ENCODE peak calls at places on chromosomes 12 and 14, in nine cellular contexts. F is GM23248; Y is lower lobe of right lung; W is heart right ventricle; T is endothelial cell of umbilical vein; Q is spleen; I is naive thymus-derived CD4-positive, alpha-beta T cell; V is K562; Z is left ventricle myocardium inferior. D is an unnamed sample. For H3K4me1 and H3K36me3, the result is how much of the 10 kb centered on the place peaks cover.

GRCh38 chr12:95102916-95103671 is 29.7 kb upstream of the NR2C1 start:
- DNase-seq in F (peak), Y (no peak), W (no peak), T (peak), Q (no peak), I (no peak), V (no peak), Z (no peak), D (peak)

GRCh38 chr12:112900298-112901145 is 6.2 kb upstream of the OAS1 start:
- DNase-seq in F (peak), Y (no peak), W (no peak), T (peak), Q (no peak), I (peak), V (peak), Z (no peak), D (peak)

GRCh38 chr12:47207829-47208248 is 128.1 kb upstream of the AMIGO2 start:
- DNase-seq in F (no peak), Y (no peak), W (no peak), T (no peak), Q (no peak), I (peak), V (no peak), Z (no peak), D (no peak)

GRCh38 chr12:50925342-50925651 is 27.0 kb upstream of the HIGD1C start:
- DNase-seq in F (no peak), Y (no peak), W (no peak), T (no peak), Q (peak), I (no peak), V (no peak), Z (no peak), D (no peak)

GRCh38 chr14:101541063-101541462 is 20.2 kb upstream of the DIO3 start:
- DNase-seq in F (no peak), Y (no peak), W (no peak), T (no peak), Q (no peak), I (no peak), V (no peak), Z (no peak), D (no peak)

GRCh38 chr12:62803756-62804155 is 131.2 kb downstream of the PPM1H start:
- DNase-seq in F (no peak), Y (no peak), W (no peak), T (no peak), Q (no peak), I (no peak), V (no peak), Z (no peak), D (no peak)

GRCh38 chr14:105165761-105166485 is 2.7 kb downstream of the JAG2 start:
- DNase-seq in F (no peak), Y (no peak), W (no peak), T (no peak), Q (no peak), I (no peak), V (no peak), Z (no peak), D (no peak)

GRCh38 chr14:95701846-95702221 is 12.1 kb downstream of the TCL1A start:
- DNase-seq in F (no peak), Y (no peak), W (no peak), T (peak), Q (no peak), I (no peak), V (no peak), Z (no peak), D (peak)

GRCh38 chr12:83470749-83471148 is 784.0 kb downstream of the TMTC2 start:
- DNase-seq in F (no peak), Y (no peak), W (no peak), T (no peak), Q (no peak), I (no peak), V (no peak), Z (no peak), D (no peak)

GRCh38 chr12:9649532-9649940 is 20.0 kb upstream of the CLEC2D start:
- DNase-seq in F (no peak), Y (no peak), W (no peak), T (no peak), Q (peak), I (peak), V (no peak), Z (no peak), D (peak)

GRCh38 chr12:1531654-1532366 is 62.6 kb downstream of the FBXL14 start:
- DNase-seq in F (peak), Y (no peak), W (no peak), T (no peak), Q (no peak), I (no peak), V (no peak), Z (no peak), D (peak)

GRCh38 chr14:54223978-54224377 is 172.8 kb upstream of the CDKN3 start:
- DNase-seq in F (no peak), Y (no peak), W (no peak), T (no peak), Q (no peak), I (no peak), V (no peak), Z (no peak), D (no peak)

GRCh38 chr14:40123816-40124215 is 691.6 kb upstream of the FBXO33 start:
- DNase-seq in F (no peak), Y (no peak), W (no peak), T (no peak), Q (no peak), I (no peak), V (no peak), Z (no peak), D (no peak)

GRCh38 chr12:124392991-124393790 is 98.3 kb downstream of the RFLNA start:
- DNase-seq in F (peak), Y (peak), W (peak), T (peak), Q (peak), I (no peak), V (no peak), Z (peak), D (peak)

GRCh38 chr12:128387811-128388422 is 120.9 kb downstream of the TMEM132C start:
- DNase-seq in F (no peak), Y (peak), W (peak), T (no peak), Q (no peak), I (no peak), V (peak), Z (no peak), D (peak)

GRCh38 chr12:20339060-20339459 is 29.3 kb upstream of the PDE3A start:
- DNase-seq in F (peak), Y (no peak), W (no peak), T (no peak), Q (no peak), I (no peak), V (no peak), Z (no peak), D (peak)

GRCh38 chr14:32004300-32004699 is 72.8 kb upstream of the ARHGAP5 start:
- DNase-seq in F (peak), Y (no peak), W (no peak), T (no peak), Q (no peak), I (no peak), V (no peak), Z (no peak), D (no peak)

GRCh38 chr14:72907327-72907826 is 13.5 kb upstream of the DPF3 start:
- DNase-seq in F (no peak), Y (no peak), W (peak), T (no peak), Q (no peak), I (no peak), V (no peak), Z (no peak), D (no peak)

GRCh38 chr12:114355389-114356088 is 50.4 kb downstream of the TBX5 start:
- DNase-seq in F (peak), Y (no peak), W (peak), T (no peak), Q (no peak), I (no peak), V (no peak), Z (peak), D (no peak)

GRCh38 chr14:68285421-68286179 is 466.0 kb downstream of the RAD51B start:
- DNase-seq in F (peak), Y (peak), W (no peak), T (no peak), Q (peak), I (peak), V (no peak), Z (no peak), D (no peak)

GRCh38 chr14:21070610-21071224 is 613 bp downstream of the ARHGEF40 start:
- DNase-seq in F (peak), Y (no peak), W (peak), T (peak), Q (peak), I (no peak), V (peak), Z (peak), D (peak)

GRCh38 chr12:6821271-6821673 is 349 bp upstream of the GPR162 start:
- DNase-seq in F (peak), Y (peak), W (peak), T (peak), Q (no peak), I (peak), V (no peak), Z (peak), D (peak)

GRCh38 chr12:43937947-43938346 is 102.1 kb downstream of the TMEM117 start:
- DNase-seq in F (peak), Y (no peak), W (no peak), T (peak), Q (no peak), I (no peak), V (peak), Z (no peak), D (no peak)

GRCh38 chr14:72686832-72687231 is 207.1 kb downstream of the DPF3 start:
- DNase-seq in F (no peak), Y (no peak), W (no peak), T (no peak), Q (no peak), I (no peak), V (no peak), Z (no peak), D (no peak)

GRCh38 chr14:96051642-96052540 is 12.7 kb downstream of the C14orf132 start:
- DNase-seq in F (no peak), Y (no peak), W (no peak), T (no peak), Q (peak), I (peak), V (peak), Z (no peak), D (no peak)

GRCh38 chr12:111434680-111435338 is 29.1 kb downstream of the SH2B3 start:
- DNase-seq in F (peak), Y (no peak), W (peak), T (peak), Q (peak), I (peak), V (no peak), Z (peak), D (peak)

GRCh38 chr14:31340297-31341063 is 79.9 kb downstream of the HEATR5A start:
- DNase-seq in F (no peak), Y (no peak), W (no peak), T (no peak), Q (no peak), I (no peak), V (no peak), Z (no peak), D (no peak)

GRCh38 chr12:123488539-123489230 is 30.7 kb downstream of the SNRNP35 start:
- DNase-seq in F (no peak), Y (no peak), W (no peak), T (no peak), Q (no peak), I (no peak), V (no peak), Z (no peak), D (no peak)

GRCh38 chr12:121668750-121669524 is 517 bp downstream of the MORN3 start:
- DNase-seq in F (peak), Y (no peak), W (no peak), T (peak), Q (peak), I (peak), V (peak), Z (no peak), D (peak)

GRCh38 chr12:3241621-3242020 is 164.4 kb downstream of the TSPAN9 start:
- DNase-seq in F (no peak), Y (no peak), W (peak), T (no peak), Q (no peak), I (no peak), V (no peak), Z (peak), D (no peak)

GRCh38 chr12:89333564-89334252 is 18.6 kb downstream of the DUSP6 start:
- DNase-seq in F (no peak), Y (peak), W (peak), T (no peak), Q (no peak), I (no peak), V (no peak), Z (no peak), D (no peak)

GRCh38 chr14:44463386-44464004 is 43.6 kb downstream of the FSCB start:
- DNase-seq in F (no peak), Y (no peak), W (no peak), T (no peak), Q (no peak), I (no peak), V (no peak), Z (no peak), D (no peak)

GRCh38 chr14:21264025-21264801 is 5.0 kb downstream of the HNRNPC start:
- DNase-seq in F (peak), Y (no peak), W (no peak), T (peak), Q (no peak), I (no peak), V (no peak), Z (no peak), D (peak)

GRCh38 chr14:74935340-74935640 is 12.2 kb upstream of the RPS6KL1 start:
- DNase-seq in F (no peak), Y (no peak), W (no peak), T (peak), Q (peak), I (no peak), V (no peak), Z (peak), D (no peak)

GRCh38 chr14:91901449-91902250 is 34.3 kb upstream of the TC2N start:
- DNase-seq in F (no peak), Y (no peak), W (no peak), T (peak), Q (no peak), I (no peak), V (no peak), Z (peak), D (no peak)

GRCh38 chr14:63418020-63418419 is 99.3 kb upstream of the GPHB5 start:
- DNase-seq in F (no peak), Y (no peak), W (no peak), T (no peak), Q (no peak), I (no peak), V (no peak), Z (no peak), D (no peak)

GRCh38 chr12:627285-627684 is 36.0 kb downstream of the NINJ2 start:
- DNase-seq in F (no peak), Y (no peak), W (no peak), T (no peak), Q (no peak), I (no peak), V (no peak), Z (no peak), D (no peak)

GRCh38 chr14:89251066-89251465 is 166.0 kb downstream of the FOXN3 start:
- DNase-seq in F (peak), Y (no peak), W (no peak), T (no peak), Q (no peak), I (no peak), V (no peak), Z (no peak), D (peak)

DNA sequence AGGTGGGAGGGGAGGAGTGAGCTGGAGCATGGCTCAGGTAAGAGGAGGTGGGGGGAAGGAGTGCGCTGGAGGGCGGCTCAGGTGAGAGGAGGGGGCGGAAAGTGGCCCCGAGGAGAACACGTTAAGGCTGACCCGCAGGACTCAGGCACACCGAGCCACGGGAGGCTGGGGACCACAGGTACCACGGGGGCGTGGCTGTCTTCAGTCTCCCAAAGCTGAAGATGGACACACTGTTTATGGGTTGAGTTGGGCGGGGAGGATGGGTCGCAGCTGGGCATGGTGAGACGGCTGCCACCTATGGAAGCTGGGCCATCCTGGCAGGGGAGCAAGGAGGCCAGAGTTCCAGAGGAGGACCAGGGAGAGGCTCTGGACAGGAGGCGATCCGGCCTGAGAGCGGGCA is 23.5 kb downstream of the UBR7 start:
- DNase-seq in F (no peak), Y (no peak), W (no peak), T (no peak), Q (no peak), I (no peak), V (no peak), Z (no peak), D (no peak)
- H3K4me3 ChIP-seq in F (no peak), Y (no peak), W (no peak), T (no peak), Q (no peak), I (no peak), V (no peak), Z (peak), D (no peak)

DNA sequence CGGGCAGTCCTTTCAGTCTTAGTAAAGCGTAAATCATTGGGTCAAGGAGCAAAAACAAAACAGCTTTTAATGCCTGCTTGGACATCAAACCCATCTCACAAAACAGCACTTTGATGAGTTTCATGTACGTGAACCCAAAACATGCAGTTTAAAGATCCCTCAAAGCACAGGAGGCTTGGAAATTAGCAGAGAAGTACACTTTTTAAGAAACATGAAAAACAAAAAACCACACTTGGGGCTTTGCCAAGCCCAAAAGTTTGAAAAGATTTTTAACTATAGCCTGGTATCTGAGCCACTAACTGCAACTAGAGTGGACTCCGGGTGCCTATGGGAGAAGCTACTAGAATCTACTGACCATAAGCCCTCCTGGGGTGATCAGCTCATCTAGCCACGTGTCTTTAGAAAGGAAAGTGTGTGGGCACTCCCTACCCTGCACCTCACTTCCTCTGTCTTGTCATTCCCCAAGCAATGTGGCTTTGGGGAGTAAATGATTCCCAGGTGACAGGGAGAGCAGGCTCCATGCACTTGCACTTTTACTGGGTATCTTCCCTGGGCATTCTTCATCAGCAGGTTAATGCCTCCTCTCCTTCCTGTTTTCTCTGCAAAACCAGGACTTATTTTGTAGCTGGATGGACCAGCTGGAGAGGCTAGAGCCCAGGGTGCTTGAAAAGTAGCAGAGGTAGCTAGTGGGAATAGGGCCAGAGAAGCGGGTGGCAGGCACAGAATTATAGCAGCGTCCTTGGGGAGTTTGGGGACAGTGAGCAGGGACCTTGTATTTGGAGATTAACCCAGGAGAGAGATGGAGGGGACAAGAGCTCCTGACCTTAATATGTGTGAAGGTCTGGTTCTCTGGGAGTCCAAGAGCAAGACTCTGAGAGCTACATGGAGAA is 339.3 kb downstream of the BCL11B start:
- DNase-seq in F (no peak), Y (no peak), W (no peak), T (no peak), Q (peak), I (peak), V (no peak), Z (no peak), D (no peak)
- H3K4me1 ChIP-seq in F (under half), Y (under half), W (under half), T (under half), Q (under half), I (half or more), V (under half), Z (under half), D (under half)

GRCh38 chr12:81468206-81468605 is 290.9 kb downstream of the PPFIA2 start:
- DNase-seq in F (peak), Y (no peak), W (no peak), T (no peak), Q (no peak), I (no peak), V (no peak), Z (no peak), D (peak)

GRCh38 chr12:81465881-81466280 is 293.3 kb downstream of the PPFIA2 start:
- DNase-seq in F (no peak), Y (no peak), W (no peak), T (no peak), Q (no peak), I (no peak), V (no peak), Z (no peak), D (no peak)

GRCh38 chr12:81465191-81465590 is 294.0 kb downstream of the PPFIA2 start:
- DNase-seq in F (no peak), Y (no peak), W (no peak), T (no peak), Q (no peak), I (no peak), V (no peak), Z (no peak), D (no peak)

GRCh38 chr12:81470923-81471322 is 288.2 kb downstream of the PPFIA2 start:
- DNase-seq in F (no peak), Y (no peak), W (no peak), T (no peak), Q (no peak), I (no peak), V (no peak), Z (no peak), D (no peak)
- H3K36me3 ChIP-seq in F (under half), Y (under half), W (under half), T (under half), Q (under half), I (under half), V (under half), Z (under half), D (under half)

DNA sequence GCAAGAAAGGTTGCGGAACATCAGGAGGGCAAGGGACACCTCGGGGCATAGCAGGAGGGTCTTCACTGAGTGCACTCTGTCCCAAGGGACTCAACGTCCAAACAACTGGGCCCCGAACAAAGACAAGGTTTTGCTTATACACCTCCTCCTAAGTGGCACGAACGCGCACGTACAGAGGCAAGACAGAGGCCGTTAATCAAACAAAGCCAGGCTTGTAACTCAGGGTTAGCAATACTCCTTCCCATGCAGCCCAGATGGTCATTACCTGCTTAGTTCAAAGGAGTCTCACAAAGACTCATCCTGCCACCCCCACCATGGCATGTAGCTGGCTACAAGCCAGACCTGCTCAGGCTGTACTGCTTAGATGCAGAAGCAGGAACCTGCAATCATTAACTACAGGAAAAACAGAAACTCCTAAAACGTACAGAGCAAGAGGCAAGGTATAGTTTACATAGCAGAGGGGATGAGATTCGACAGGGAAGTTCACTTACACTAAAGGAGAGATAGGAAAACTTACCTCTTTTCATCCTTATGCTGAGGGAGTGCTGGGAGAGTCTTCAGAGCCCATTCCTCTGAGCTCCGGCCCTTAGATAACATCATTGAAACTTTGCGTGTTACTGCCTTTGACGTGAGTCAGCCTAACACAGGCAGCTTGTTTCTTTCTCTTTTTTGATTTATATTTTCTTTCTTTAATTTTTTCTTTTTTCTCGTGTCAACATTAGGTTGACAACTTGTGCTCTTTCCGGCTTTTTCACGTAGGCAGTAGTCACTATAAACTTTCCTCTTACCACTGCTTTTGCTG is 1319.1 kb downstream of the TMEM121 start:
- DNase-seq in F (no peak), Y (peak), W (no peak), T (no peak), Q (peak), I (peak), V (no peak), Z (no peak), D (no peak)
- H3K4me3 ChIP-seq in F (no peak), Y (peak), W (peak), T (no peak), Q (peak), I (peak), V (no peak), Z (peak), D (peak)

D was measured in adipocyte.